ENCODE peak calls at places on chromosomes 13 and 19, in four cellular contexts. F is SW480, X is esophagus squamous epithelium, N is Right ventricle myocardium superior. I is an unnamed sample.

GRCh38 chr19:5250127-5250659 is 90.4 kb downstream of the PTPRS start:
- DNase-seq in F (no peak), X (no peak), N (peak; percentile 86), I (no peak)

GRCh38 chr19:4713384-4713951 is 10.2 kb downstream of the DPP9 start:
- DNase-seq in F (peak; percentile 81), X (no peak), N (peak; percentile 84), I (peak; percentile 99)

GRCh38 chr19:43798546-43799409 is 3.5 kb downstream of the LYPD5 start:
- DNase-seq in F (peak; percentile 84), X (no peak), N (no peak), I (peak; percentile 82)

GRCh38 chr13:101624210-101624922 is 171.9 kb downstream of the ITGBL1 start:
- DNase-seq in F (no peak), X (no peak), N (no peak), I (no peak)

GRCh38 chr13:26759907-26760834 is at the start of gene GPR12:
- DNase-seq in F (peak; percentile 7), X (no peak), N (no peak), I (no peak)

GRCh38 chr19:13692096-13692495 is 72.2 kb upstream of the MRI1 start:
- DNase-seq in F (no peak), X (no peak), N (no peak), I (peak; percentile 56)

GRCh38 chr19:45798995-45799517 is 6.4 kb upstream of the DMWD start:
- DNase-seq in F (peak; percentile 69), X (no peak), N (no peak), I (peak; percentile 50)

GRCh38 chr19:35986664-35987570 is 8.1 kb upstream of the SDHAF1 start:
- DNase-seq in F (peak; percentile 37), X (no peak), N (peak; percentile 73), I (no peak)

GRCh38 chr19:41407271-41407670 is 9.7 kb downstream of the BCKDHA start:
- DNase-seq in F (no peak), X (no peak), N (no peak), I (no peak)

GRCh38 chr13:109481046-109481445 is 305.3 kb downstream of the IRS2 start:
- DNase-seq in F (no peak), X (no peak), N (no peak), I (no peak)

GRCh38 chr13:110367620-110368019 is 60.5 kb downstream of the COL4A2 start:
- DNase-seq in F (no peak), X (no peak), N (no peak), I (no peak)

GRCh38 chr19:49807888-49808675 is 5.0 kb downstream of the FUZ start:
- DNase-seq in F (no peak), X (no peak), N (no peak), I (no peak)

GRCh38 chr13:94858856-94859811 is 146.8 kb upstream of the SOX21 start:
- DNase-seq in F (no peak), X (no peak), N (peak; percentile 82), I (no peak)

GRCh38 chr19:39398297-39398864 is 7.2 kb downstream of the MED29 start:
- DNase-seq in F (peak; percentile 82), X (no peak), N (peak; percentile 89), I (peak; percentile 93)

GRCh38 chr13:22748866-22749586 is 431.8 kb upstream of the SGCG start:
- DNase-seq in F (no peak), X (no peak), N (no peak), I (peak; percentile 2)

GRCh38 chr13:49517461-49517860 is 21.7 kb downstream of the PHF11 start:
- DNase-seq in F (no peak), X (no peak), N (no peak), I (no peak)

GRCh38 chr19:27392027-27392632 is 1820.8 kb downstream of the UQCRFS1 start:
- DNase-seq in F (no peak), X (no peak), N (no peak), I (no peak)

GRCh38 chr13:66347718-66348117 is 882.4 kb downstream of the PCDH9 start:
- DNase-seq in F (no peak), X (no peak), N (no peak), I (peak; percentile 13)

GRCh38 chr13:25948910-25949309 is 102.9 kb downstream of the SHISA2 start:
- DNase-seq in F (no peak), X (no peak), N (no peak), I (peak; percentile 18)

GRCh38 chr13:43428545-43429287 is 358.1 kb downstream of the ENOX1 start:
- DNase-seq in F (no peak), X (no peak), N (no peak), I (no peak)

GRCh38 chr19:32599258-32599657 is 18.3 kb downstream of the PDCD5 start:
- DNase-seq in F (no peak), X (no peak), N (no peak), I (no peak)

GRCh38 chr13:74243637-74244526 is 109.7 kb upstream of the KLF12 start:
- DNase-seq in F (no peak), X (no peak), N (no peak), I (peak; percentile 92)

GRCh38 chr19:45468803-45469131 is 971 bp downstream of the FOSB start:
- DNase-seq in F (peak; percentile 67), X (no peak), N (no peak), I (no peak)

GRCh38 chr19:873084-874019 is 13.9 kb downstream of the CFD start:
- DNase-seq in F (peak; percentile 58), X (peak; percentile 56), N (peak; percentile 68), I (peak; percentile 52)

GRCh38 chr13:43058318-43058674 is 34.9 kb downstream of the DNAJC15 start:
- DNase-seq in F (peak; percentile 96), X (no peak), N (no peak), I (peak; percentile 94)

GRCh38 chr13:100019780-100020356 is 38.3 kb downstream of the ZIC2 start:
- DNase-seq in F (no peak), X (no peak), N (no peak), I (no peak)

GRCh38 chr13:101283782-101284181 is 132.5 kb downstream of the NALCN start:
- DNase-seq in F (no peak), X (no peak), N (no peak), I (peak; percentile 47)

GRCh38 chr19:11422163-11423068 is 3.3 kb upstream of the RGL3 start:
- DNase-seq in F (no peak), X (peak; percentile 23), N (peak; percentile 88), I (peak; percentile 85)

GRCh38 chr13:113114511-113115362 is 7.9 kb upstream of the F10 start:
- DNase-seq in F (no peak), X (no peak), N (no peak), I (no peak)